ENCODE peak calls at places on chromosomes 1 and 21, in four cellular contexts. J is CD4-positive, alpha-beta T cell; G is activated T-cell treated with anti-CD3 and anti-CD28 coated beads, Interleukin-2, amount 50 U/mL, for 4 hours; Y is Panc1. W is an unnamed sample.

GRCh38 chr1:192805832-192806323 is 3.0 kb upstream of the RGS2 start:
- ATAC-seq in Y (no peak), G (no peak), J (peak; percentile 30), W (no peak)

GRCh38 chr1:9798236-9799130 is 25.3 kb downstream of the CLSTN1 start:
- ATAC-seq in G (no peak), Y (no peak), J (no peak), W (no peak)

GRCh38 chr1:220363196-220363831 is 91.1 kb upstream of the RAB3GAP2 start:
- ATAC-seq in G (no peak), Y (no peak), J (no peak), W (peak; percentile 88)

GRCh38 chr21:38979271-38980196 is 173.8 kb downstream of the ETS2 start:
- ATAC-seq in Y (no peak), G (peak; percentile 38), J (no peak), W (no peak)

GRCh38 chr1:220787069-220787614 is 429 bp downstream of the MTARC1 start:
- ATAC-seq in Y (peak; percentile 71), G (peak; percentile 32), J (no peak), W (peak; percentile 38)

GRCh38 chr1:76121850-76122249 is 47.3 kb downstream of the ST6GALNAC3 start:
- ATAC-seq in Y (no peak), G (no peak), J (no peak), W (no peak)

GRCh38 chr1:43545686-43546387 is 15.2 kb downstream of the PTPRF start:
- ATAC-seq in Y (peak; percentile 45), J (no peak), G (no peak), W (peak; percentile 61)

GRCh38 chr1:3139871-3140837 is 71.2 kb downstream of the PRDM16 start:
- ATAC-seq in Y (no peak), J (no peak), G (no peak), W (no peak)

GRCh38 chr1:47024138-47024856 is 828 bp downstream of the CYP4X1 start:
- ATAC-seq in J (no peak), Y (no peak), G (no peak), W (no peak)

GRCh38 chr1:227884370-227885134 is 63.2 kb downstream of the WNT9A start:
- ATAC-seq in J (no peak), Y (no peak), G (no peak), W (no peak)

GRCh38 chr21:14453339-14453738 is 70.4 kb upstream of the HSPA13 start:
- ATAC-seq in J (no peak), G (peak; percentile 92), Y (no peak), W (no peak)

GRCh38 chr21:46560568-46561447 is 44.1 kb downstream of the S100B start:
- ATAC-seq in J (no peak), G (peak; percentile 31), Y (no peak), W (no peak)

GRCh38 chr21:44013380-44014088 is 1.4 kb downstream of the TRAPPC10 start:
- ATAC-seq in J (peak; percentile 40), G (no peak), Y (no peak), W (peak; percentile 21)

GRCh38 chr1:74857676-74858075 is 124.7 kb downstream of the TYW3 start:
- ATAC-seq in Y (no peak), G (no peak), J (no peak), W (no peak)

GRCh38 chr1:3881191-3881475 is 18.9 kb downstream of the C1orf174 start:
- ATAC-seq in G (no peak), J (no peak), Y (no peak), W (no peak)

GRCh38 chr1:5980314-5981008 is 11.8 kb downstream of the NPHP4 start:
- ATAC-seq in G (no peak), Y (peak; percentile 71), J (no peak), W (peak; percentile 42)

GRCh38 chr1:18901952-18902522 is 318 bp downstream of the ALDH4A1 start:
- ATAC-seq in Y (peak; percentile 5), G (no peak), J (no peak), W (peak; percentile 2)

GRCh38 chr1:60227581-60228252 is 154.1 kb upstream of the C1orf87 start:
- ATAC-seq in G (no peak), J (no peak), Y (no peak), W (no peak)

GRCh38 chr1:155981266-155982088 is 3.1 kb upstream of the ARHGEF2 start:
- ATAC-seq in Y (no peak), J (peak; percentile 64), G (no peak), W (no peak)

GRCh38 chr1:29396438-29397255 is 160.3 kb downstream of the PTPRU start:
- ATAC-seq in G (no peak), Y (no peak), J (no peak), W (no peak)

W was measured in SK-N-SH treated with all-trans-retinoic acid at 6 μM for 48 hours.